ENCODE peak calls at places on chromosomes 13 and 19, in ten cellular contexts. L is LoVo; Y is NCI-H345; T is M059J; Q is posterior cingulate gyrus; N is stimulated activated CD8-positive, alpha-beta memory T cell treated with anti-CD3 and anti-CD28 coated beads, Interleukin-4, amount 100 ng/mL, for 48 hours; W is psoas muscle; K is SHP77; P is aorta; F is BJ. D is an unnamed sample.

GRCh38 chr13:32951580-32951979 is 64.6 kb upstream of the KL start:
- DNase-seq in L (no peak), Y (peak; percentile 78), T (no peak), Q (no peak), N (no peak), W (no peak), K (peak; percentile 78), P (no peak), F (no peak), D (no peak)

GRCh38 chr19:31178833-31179470 is 170.3 kb downstream of the TSHZ3 start:
- DNase-seq in L (no peak), Y (no peak), T (no peak), Q (no peak), N (no peak), W (no peak), K (no peak), P (no peak), F (no peak), D (no peak)

GRCh38 chr19:48292798-48293197 is 22.9 kb downstream of the ZNF114 start:
- DNase-seq in L (no peak), Y (no peak), T (peak; percentile 65), Q (no peak), N (no peak), W (peak; percentile 47), K (no peak), P (no peak), F (no peak), D (no peak)

GRCh38 chr19:47391510-47392223 is 27.7 kb downstream of the MEIS3 start:
- DNase-seq in L (peak; percentile 67), Y (peak; percentile 38), T (peak; percentile 63), Q (peak; percentile 79), N (peak; percentile 95), W (peak; percentile 73), K (peak; percentile 53), P (peak; percentile 95), F (peak; percentile 4), D (peak; percentile 58)

GRCh38 chr19:50720181-50720920 is 749 bp upstream of the SHANK1 start:
- DNase-seq in L (no peak), Y (no peak), T (no peak), Q (no peak), N (no peak), W (no peak), K (no peak), P (no peak), F (no peak), D (no peak)

GRCh38 chr13:30334663-30335386 is 27.5 kb upstream of the KATNAL1 start:
- DNase-seq in L (no peak), Y (peak; percentile 36), T (no peak), Q (peak; percentile 31), N (no peak), W (no peak), K (peak; percentile 23), P (no peak), F (no peak), D (no peak)

GRCh38 chr19:21907516-21907915 is 71.5 kb upstream of the ZNF43 start:
- DNase-seq in L (no peak), Y (no peak), T (no peak), Q (no peak), N (no peak), W (no peak), K (no peak), P (no peak), F (no peak), D (no peak)

GRCh38 chr19:1729568-1729925 is 23.8 kb upstream of the ONECUT3 start:
- DNase-seq in L (no peak), Y (no peak), T (no peak), Q (no peak), N (no peak), W (no peak), K (no peak), P (no peak), F (no peak), D (no peak)

GRCh38 chr19:3565177-3565576 is 7.6 kb upstream of the HMG20B start:
- DNase-seq in L (no peak), Y (no peak), T (peak; percentile 93), Q (no peak), N (no peak), W (no peak), K (no peak), P (no peak), F (no peak), D (no peak)

GRCh38 chr19:50430888-50431342 is 1.8 kb upstream of the MYBPC2 start:
- DNase-seq in L (no peak), Y (no peak), T (no peak), Q (no peak), N (no peak), W (no peak), K (no peak), P (no peak), F (no peak), D (no peak)

GRCh38 chr13:23554000-23554399 is 16.2 kb upstream of the TNFRSF19 start:
- DNase-seq in L (no peak), Y (no peak), T (peak; percentile 59), Q (no peak), N (no peak), W (no peak), K (no peak), P (no peak), F (no peak), D (no peak)

GRCh38 chr13:74061939-74062595 is 72.1 kb downstream of the KLF12 start:
- DNase-seq in L (no peak), Y (no peak), T (peak; percentile 68), Q (no peak), N (no peak), W (no peak), K (no peak), P (no peak), F (peak; percentile 28), D (peak; percentile 20)

GRCh38 chr19:36103842-36104552 is 6.9 kb upstream of the OVOL3 start:
- DNase-seq in L (no peak), Y (no peak), T (peak; percentile 38), Q (no peak), N (no peak), W (no peak), K (no peak), P (no peak), F (no peak), D (no peak)

GRCh38 chr13:91946498-91947070 is 548.2 kb downstream of the GPC5 start:
- DNase-seq in L (peak; percentile 17), Y (peak; percentile 50), T (no peak), Q (peak; percentile 12), N (no peak), W (no peak), K (peak; percentile 66), P (no peak), F (no peak), D (no peak)

GRCh38 chr13:112213467-112214245 is 146.7 kb downstream of the SOX1 start:
- DNase-seq in L (peak; percentile 9), Y (peak; percentile 89), T (no peak), Q (no peak), N (no peak), W (no peak), K (peak; percentile 87), P (no peak), F (no peak), D (no peak)

GRCh38 chr13:49838989-49839388 is 46.5 kb upstream of the KPNA3 start:
- DNase-seq in L (peak; percentile 34), Y (no peak), T (no peak), Q (no peak), N (no peak), W (no peak), K (no peak), P (no peak), F (no peak), D (no peak)

GRCh38 chr19:6738726-6739389 is 622 bp upstream of the TRIP10 start:
- DNase-seq in L (no peak), Y (no peak), T (no peak), Q (no peak), N (peak; percentile 52), W (peak; percentile 65), K (no peak), P (no peak), F (no peak), D (peak; percentile 63)

GRCh38 chr13:49629196-49629938 is 1.1 kb downstream of the ARL11 start:
- DNase-seq in L (no peak), Y (no peak), T (no peak), Q (no peak), N (no peak), W (no peak), K (no peak), P (no peak), F (no peak), D (no peak)

GRCh38 chr19:45526143-45526542 is 18.9 kb downstream of the VASP start:
- DNase-seq in L (no peak), Y (peak; percentile 31), T (peak; percentile 73), Q (peak; percentile 57), N (no peak), W (peak; percentile 71), K (peak; percentile 54), P (no peak), F (no peak), D (peak; percentile 58)

GRCh38 chr13:44218501-44219240 is 155.0 kb upstream of the SERP2 start:
- DNase-seq in L (peak; percentile 29), Y (peak; percentile 89), T (no peak), Q (no peak), N (no peak), W (peak; percentile 72), K (peak; percentile 7), P (peak; percentile 85), F (no peak), D (no peak)

GRCh38 chr13:40672310-40673060 is 6.0 kb upstream of the FOXO1 start:
- DNase-seq in L (peak; percentile 83), Y (peak; percentile 73), T (peak; percentile 77), Q (no peak), N (no peak), W (no peak), K (peak; percentile 16), P (no peak), F (peak; percentile 39), D (no peak)

GRCh38 chr19:18097993-18098890 is 664 bp downstream of the MAST3 start:
- DNase-seq in L (no peak), Y (no peak), T (no peak), Q (no peak), N (peak; percentile 38), W (no peak), K (no peak), P (peak; percentile 64), F (no peak), D (no peak)

GRCh38 chr19:10694706-10695105 is 6.5 kb upstream of the QTRT1 start:
- DNase-seq in L (no peak), Y (no peak), T (no peak), Q (no peak), N (no peak), W (no peak), K (peak; percentile 64), P (no peak), F (no peak), D (no peak)

GRCh38 chr13:60318186-60318585 is 78.8 kb upstream of the TDRD3 start:
- DNase-seq in L (no peak), Y (no peak), T (no peak), Q (no peak), N (no peak), W (no peak), K (no peak), P (no peak), F (no peak), D (no peak)

GRCh38 chr13:48500652-48501197 is 32.2 kb downstream of the RCBTB2 start:
- DNase-seq in L (no peak), Y (peak; percentile 14), T (peak; percentile 58), Q (no peak), N (no peak), W (no peak), K (no peak), P (no peak), F (peak; percentile 84), D (no peak)

GRCh38 chr13:45682494-45683008 is 19.6 kb upstream of the CBY2 start:
- DNase-seq in L (no peak), Y (no peak), T (no peak), Q (no peak), N (no peak), W (no peak), K (no peak), P (no peak), F (no peak), D (no peak)

GRCh38 chr13:99322297-99323103 is 15.3 kb upstream of the GPR183 start:
- DNase-seq in L (no peak), Y (no peak), T (peak; percentile 89), Q (no peak), N (peak; percentile 50), W (no peak), K (no peak), P (no peak), F (peak; percentile 73), D (no peak)

GRCh38 chr19:29215322-29215845 is 2.4 kb upstream of the UQCRFS1 start:
- DNase-seq in L (no peak), Y (no peak), T (no peak), Q (no peak), N (no peak), W (no peak), K (no peak), P (no peak), F (no peak), D (no peak)